ENCODE peak calls at places on chromosomes 3 and 15, in six cellular contexts. X is OCI-M1; Z is astrocyte of the spinal cord; R is EH; Y is iris pigment epithelial cell; G is activated CD8-positive, alpha-beta memory T cell treated with anti-CD3 and anti-CD28 coated beads for 1 hour. S is an unnamed sample.

GRCh38 chr15:73989001-73989798 is 2.9 kb downstream of the STOML1 start:
- DNase-seq in X (peak), Z (peak), R (peak), Y (peak), G (no peak), S (no peak)

GRCh38 chr3:176341963-176342362 is 855.3 kb downstream of the TBL1XR1 start:
- DNase-seq in X (no peak), Z (no peak), R (no peak), Y (no peak), G (no peak), S (no peak)

GRCh38 chr15:46450112-46450809 is 815.4 kb downstream of the SQOR start:
- DNase-seq in X (no peak), Z (no peak), R (no peak), Y (no peak), G (no peak), S (no peak)

GRCh38 chr15:92393287-92393993 is at the start of gene ST8SIA2:
- DNase-seq in X (no peak), Z (peak), R (peak), Y (no peak), G (no peak), S (no peak)

GRCh38 chr3:27826448-27826847 is 104.3 kb upstream of the EOMES start:
- DNase-seq in X (no peak), Z (no peak), R (no peak), Y (no peak), G (no peak), S (no peak)

GRCh38 chr3:193906849-193907410 is 229.0 kb upstream of the HES1 start:
- DNase-seq in X (no peak), Z (no peak), R (no peak), Y (no peak), G (no peak), S (no peak)

GRCh38 chr15:85588657-85589056 is 206.1 kb downstream of the KLHL25 start:
- DNase-seq in X (peak), Z (no peak), R (peak), Y (peak), G (no peak), S (no peak)

GRCh38 chr15:93974804-93975481 is 256.4 kb upstream of the MCTP2 start:
- DNase-seq in X (peak), Z (peak), R (peak), Y (peak), G (no peak), S (no peak)

GRCh38 chr3:22942988-22943387 is 260.1 kb upstream of the UBE2E2 start:
- DNase-seq in X (no peak), Z (no peak), R (no peak), Y (no peak), G (no peak), S (no peak)

GRCh38 chr3:14633819-14634424 is 17.6 kb upstream of the CCDC174 start:
- DNase-seq in X (peak), Z (peak), R (peak), Y (peak), G (no peak), S (no peak)

GRCh38 chr15:51491941-51492340 is 130.6 kb downstream of the DMXL2 start:
- DNase-seq in X (no peak), Z (no peak), R (no peak), Y (no peak), G (no peak), S (no peak)

GRCh38 chr15:85406916-85407315 is 26.5 kb downstream of the AKAP13 start:
- DNase-seq in X (no peak), Z (peak), R (peak), Y (peak), G (no peak), S (no peak)

GRCh38 chr3:138188013-138188352 is 882 bp downstream of the ARMC8 start:
- DNase-seq in X (no peak), Z (peak), R (peak), Y (peak), G (no peak), S (no peak)

GRCh38 chr3:45112939-45113338 is 33.2 kb downstream of the CDCP1 start:
- DNase-seq in X (peak), Z (no peak), R (peak), Y (peak), G (no peak), S (no peak)

GRCh38 chr3:129596194-129597086 is 10.0 kb downstream of the PLXND1 start:
- DNase-seq in X (no peak), Z (peak), R (peak), Y (peak), G (no peak), S (peak)

GRCh38 chr15:68499620-68500312 is 67.8 kb upstream of the ITGA11 start:
- DNase-seq in X (no peak), Z (no peak), R (peak), Y (no peak), G (no peak), S (no peak)

GRCh38 chr3:59264366-59264765 is 214.5 kb upstream of the CFAP20DC start:
- DNase-seq in X (no peak), Z (no peak), R (no peak), Y (no peak), G (no peak), S (no peak)

GRCh38 chr3:73999501-73999900 is 374.8 kb upstream of the PDZRN3 start:
- DNase-seq in X (no peak), Z (no peak), R (no peak), Y (no peak), G (no peak), S (no peak)

GRCh38 chr15:86553116-86553515 is 473.4 kb downstream of the AGBL1 start:
- DNase-seq in X (peak), Z (no peak), R (no peak), Y (no peak), G (no peak), S (no peak)

GRCh38 chr3:192188218-192188835 is 539.0 kb downstream of the FGF12 start:
- DNase-seq in X (peak), Z (peak), R (no peak), Y (peak), G (no peak), S (no peak)

GRCh38 chr3:196604548-196604947 is 34.9 kb upstream of the NRROS start:
- DNase-seq in X (no peak), Z (no peak), R (no peak), Y (no peak), G (peak), S (no peak)

GRCh38 chr3:111151438-111151837 is 79.8 kb downstream of the NECTIN3 start:
- DNase-seq in X (no peak), Z (peak), R (peak), Y (peak), G (no peak), S (no peak)

GRCh38 chr15:38706956-38707355 is 142.3 kb upstream of the RASGRP1 start:
- DNase-seq in X (no peak), Z (no peak), R (no peak), Y (no peak), G (no peak), S (no peak)

GRCh38 chr3:131549340-131549739 is 46.6 kb upstream of the MRPL3 start:
- DNase-seq in X (peak), Z (peak), R (peak), Y (no peak), G (no peak), S (no peak)

GRCh38 chr15:87827126-87827525 is 429.4 kb downstream of the NTRK3 start:
- DNase-seq in X (no peak), Z (peak), R (peak), Y (peak), G (no peak), S (no peak)

GRCh38 chr3:101802179-101802578 is 23.2 kb downstream of the NXPE3 start:
- DNase-seq in X (no peak), Z (no peak), R (no peak), Y (no peak), G (no peak), S (no peak)

GRCh38 chr15:35141743-35142356 is 56.8 kb upstream of the NANOGP8 start:
- DNase-seq in X (peak), Z (peak), R (peak), Y (peak), G (no peak), S (peak)

GRCh38 chr3:43621406-43621973 is 321 bp downstream of the ANO10 start:
- DNase-seq in X (no peak), Z (no peak), R (no peak), Y (no peak), G (no peak), S (no peak)

GRCh38 chr3:11128682-11129632 is 25.3 kb upstream of the HRH1 start:
- DNase-seq in X (peak), Z (no peak), R (peak), Y (no peak), G (no peak), S (no peak)

S was measured in BJ.